ENCODE peak calls at places on chromosomes 6 and 20, in four cellular contexts. A, P, B and H are unnamed samples.

GRCh38 chr20:44151621-44152416 is 35.2 kb downstream of the JPH2 start:
- DNase-seq in A (no peak), P (no peak), B (no peak), H (no peak)

GRCh38 chr20:42639140-42639539 is 550.6 kb downstream of the PTPRT start:
- DNase-seq in A (no peak), P (no peak), B (no peak), H (no peak)

GRCh38 chr6:8029243-8029870 is 34.8 kb downstream of the BLOC1S5 start:
- DNase-seq in A (no peak), P (no peak), B (no peak), H (no peak)

GRCh38 chr6:29961966-29962365 is 19.6 kb downstream of the HLA-A start:
- DNase-seq in A (no peak), P (no peak), B (no peak), H (no peak)

GRCh38 chr6:168822376-168822775 is 381.4 kb downstream of the SMOC2 start:
- DNase-seq in A (no peak), P (no peak), B (no peak), H (no peak)

GRCh38 chr20:33693741-33694645 is 7.8 kb upstream of the E2F1 start:
- DNase-seq in A (no peak), P (no peak), B (no peak), H (peak; percentile 46)

GRCh38 chr6:139124887-139125672 is 9.8 kb upstream of the HECA start:
- DNase-seq in A (no peak), P (peak; percentile 32), B (peak; percentile 54), H (peak; percentile 39)

GRCh38 chr6:162234631-162235030 is 492.9 kb downstream of the PRKN start:
- DNase-seq in A (no peak), P (no peak), B (no peak), H (no peak)

GRCh38 chr20:16059841-16060240 is 513.4 kb downstream of the KIF16B start:
- DNase-seq in A (no peak), P (no peak), B (no peak), H (no peak)

GRCh38 chr6:90074161-90074560 is 179.9 kb downstream of the GJA10 start:
- DNase-seq in A (no peak), P (no peak), B (no peak), H (no peak)

GRCh38 chr6:31597006-31597405 is 4.2 kb upstream of the NCR3 start:
- DNase-seq in A (no peak), P (peak; percentile 73), B (no peak), H (peak; percentile 70)

GRCh38 chr6:151464702-151465101 is 12.8 kb upstream of the RMND1 start:
- DNase-seq in A (no peak), P (no peak), B (no peak), H (no peak)

GRCh38 chr6:24571361-24571760 is 74.6 kb downstream of the KIAA0319 start:
- DNase-seq in A (no peak), P (no peak), B (no peak), H (no peak)

GRCh38 chr6:126176266-126176665 is 163.6 kb upstream of the CENPW start:
- DNase-seq in A (no peak), P (no peak), B (no peak), H (peak; percentile 8)

GRCh38 chr20:688809-689208 is 13.2 kb upstream of the SCRT2 start:
- DNase-seq in A (no peak), P (peak; percentile 26), B (no peak), H (peak; percentile 54)

GRCh38 chr6:126206504-126207246 is 133.2 kb upstream of the CENPW start:
- DNase-seq in A (no peak), P (no peak), B (no peak), H (no peak)

GRCh38 chr6:137849076-137849708 is 17.9 kb upstream of the TNFAIP3 start:
- DNase-seq in A (no peak), P (no peak), B (no peak), H (no peak)

GRCh38 chr6:122180132-122180531 is 219.3 kb upstream of the HSF2 start:
- DNase-seq in A (no peak), P (no peak), B (no peak), H (no peak)

GRCh38 chr20:58011106-58011946 is 217.1 kb downstream of the ANKRD60 start:
- DNase-seq in A (no peak), P (no peak), B (no peak), H (no peak)

GRCh38 chr20:47150403-47151152 is 205.9 kb downstream of the ZMYND8 start:
- DNase-seq in A (peak; percentile 51), P (peak; percentile 80), B (no peak), H (peak; percentile 82)

GRCh38 chr6:6960571-6961251 is 147.1 kb upstream of the RREB1 start:
- DNase-seq in A (no peak), P (no peak), B (no peak), H (no peak)
- TF ChIP-seq RFX5 in A (no peak), P (no peak), B (no peak), H (no peak)

GRCh38 chr6:108497883-108498282 is 62.8 kb upstream of the FOXO3 start:
- DNase-seq in A (no peak), P (no peak), B (no peak), H (peak; percentile 44)
- TF ChIP-seq NRF1 in A (no peak), P (no peak), B (no peak), H (no peak)

GRCh38 chr6:13681305-13682061 is 30.2 kb downstream of the RANBP9 start:
- DNase-seq in A (no peak), P (no peak), B (peak; percentile 40), H (no peak)
- TF ChIP-seq RFX5 in A (no peak), P (no peak), B (no peak), H (no peak)

GRCh38 chr6:113669641-113670040 is 187.5 kb upstream of the MARCKS start:
- DNase-seq in A (no peak), P (no peak), B (no peak), H (no peak)

GRCh38 chr6:113672691-113673149 is 184.4 kb upstream of the MARCKS start:
- DNase-seq in A (no peak), P (no peak), B (no peak), H (peak; percentile 69)

GRCh38 chr6:113671440-113671839 is 185.7 kb upstream of the MARCKS start:
- DNase-seq in A (no peak), P (no peak), B (no peak), H (no peak)

GRCh38 chr6:113664909-113665308 is 192.2 kb upstream of the MARCKS start:
- DNase-seq in A (no peak), P (no peak), B (no peak), H (no peak)

DNA sequence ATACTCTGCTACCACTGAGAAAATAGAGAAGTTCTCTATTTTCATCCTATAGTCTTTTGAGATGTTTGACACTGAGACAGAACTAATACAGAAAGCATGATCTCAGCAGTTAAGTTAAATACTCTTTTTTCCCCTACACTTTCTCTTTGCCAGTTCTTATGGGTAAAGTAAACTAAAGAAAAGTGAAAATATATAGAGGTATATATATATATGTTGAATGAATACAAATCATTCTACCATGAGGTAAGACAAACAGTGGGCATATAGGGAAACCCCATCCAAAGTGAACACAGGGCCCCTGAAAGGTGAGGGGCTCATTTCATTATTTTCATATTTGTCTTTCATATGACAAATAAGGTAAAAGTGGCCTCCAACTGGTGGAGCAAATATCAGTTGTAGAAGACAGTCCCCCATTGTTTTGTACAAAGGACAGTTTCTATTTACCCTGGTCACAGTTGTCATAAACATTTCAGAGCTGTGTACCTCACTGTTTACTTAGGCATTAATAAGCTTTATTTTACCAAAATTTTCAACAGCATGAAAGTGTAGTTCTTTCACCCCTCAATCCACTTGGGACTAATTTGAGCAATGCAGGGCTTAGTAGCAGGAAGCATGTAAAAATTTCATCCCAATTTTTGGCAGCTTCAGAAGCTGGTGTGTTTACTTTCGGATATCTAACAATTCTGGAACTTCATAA is 188.3 kb upstream of the MARCKS start:
- DNase-seq in A (no peak), P (no peak), B (no peak), H (no peak)
- TF ChIP-seq NRF1 in A (no peak), P (no peak), B (no peak), H (no peak)